ENCODE peak calls at places on chromosomes 5 and 9, in four cellular contexts. B is lower leg skin; Z is stimulated activated CD4-positive, alpha-beta T cell treated with anti-CD3 and anti-CD28 coated beads, TNF-alpha, amount 100 ng/mL, for 24 hours; X is HT1080. P is an unnamed sample.

GRCh38 chr9:101458955-101459631 is 23.5 kb upstream of the ALDOB start:
- DNase-seq in B (no peak), Z (peak), X (peak), P (no peak)

GRCh38 chr5:151670074-151670686 is 16.5 kb downstream of the SPARC start:
- DNase-seq in B (no peak), Z (no peak), X (no peak), P (no peak)

GRCh38 chr5:79922626-79923025 is 68.4 kb downstream of the MTX3 start:
- DNase-seq in B (no peak), Z (no peak), X (no peak), P (no peak)

GRCh38 chr5:113252066-113252465 is 182.7 kb downstream of the TSSK1B start:
- DNase-seq in B (no peak), Z (no peak), X (no peak), P (no peak)

GRCh38 chr9:86287013-86287412 is 4.7 kb upstream of the ISCA1 start:
- DNase-seq in B (no peak), Z (no peak), X (no peak), P (no peak)

GRCh38 chr9:87181670-87182069 is 234.4 kb upstream of the GAS1 start:
- DNase-seq in B (no peak), Z (no peak), X (no peak), P (no peak)

GRCh38 chr5:178381921-178382688 is 149.5 kb upstream of the PHYKPL start:
- DNase-seq in B (no peak), Z (no peak), X (no peak), P (no peak)

GRCh38 chr5:124631874-124632550 is 114.4 kb downstream of the ZNF608 start:
- DNase-seq in B (no peak), Z (no peak), X (no peak), P (no peak)

GRCh38 chr9:134066546-134066922 is 1.3 kb downstream of the BRD3 start:
- DNase-seq in B (no peak), Z (no peak), X (no peak), P (no peak)

GRCh38 chr5:1887400-1888360 is 5.0 kb upstream of the IRX4 start:
- DNase-seq in B (no peak), Z (no peak), X (no peak), P (no peak)

GRCh38 chr5:163407034-163407652 is 30.3 kb upstream of the CCNG1 start:
- DNase-seq in B (no peak), Z (no peak), X (peak), P (no peak)

GRCh38 chr5:150590979-150591411 is 49.5 kb upstream of the SYNPO start:
- DNase-seq in B (no peak), Z (no peak), X (no peak), P (peak)

GRCh38 chr5:161086456-161086855 is 234.4 kb upstream of the ATP10B start:
- DNase-seq in B (no peak), Z (no peak), X (peak), P (no peak)

GRCh38 chr5:9474241-9475002 is 71.5 kb downstream of the SEMA5A start:
- DNase-seq in B (no peak), Z (no peak), X (no peak), P (no peak)

GRCh38 chr5:169988947-169989346 is 8.7 kb upstream of the INSYN2B start:
- DNase-seq in B (no peak), Z (no peak), X (no peak), P (no peak)

GRCh38 chr9:106816524-106816923 is 46.4 kb upstream of the ZNF462 start:
- DNase-seq in B (no peak), Z (no peak), X (no peak), P (no peak)

GRCh38 chr5:174735498-174736350 is 11.3 kb downstream of the MSX2 start:
- DNase-seq in B (no peak), Z (peak), X (no peak), P (no peak)

GRCh38 chr9:99181621-99182020 is 40.1 kb downstream of the ALG2 start:
- DNase-seq in B (no peak), Z (no peak), X (peak), P (no peak)

GRCh38 chr9:74953235-74953741 is 576 bp upstream of the C9orf40 start:
- DNase-seq in B (no peak), Z (no peak), X (no peak), P (no peak)

GRCh38 chr5:525164-525761 is 1.0 kb upstream of the SLC9A3 start:
- DNase-seq in B (no peak), Z (no peak), X (no peak), P (no peak)

GRCh38 chr9:79107911-79108676 is 463.7 kb upstream of the TLE4 start:
- DNase-seq in B (no peak), Z (no peak), X (no peak), P (no peak)

GRCh38 chr9:116154334-116154975 is 864 bp downstream of the PAPPA start:
- DNase-seq in B (no peak), Z (no peak), X (peak), P (no peak)

P was measured in cardiac septum.